ENCODE peak calls at places on chromosomes 7 and 10, in four cellular contexts. U is GM12878, N is H1, B is HepG2. O is an unnamed sample. For H3K4me1, the result is how much of the 10 kb centered on the place peaks cover.

GRCh38 chr7:95396136-95397032 is at the start of gene PON3:
- DNase-seq in B (peak), U (no peak), N (peak), O (no peak)

GRCh38 chr10:119620241-119620753 is 23.5 kb upstream of the TIAL1 start:
- DNase-seq in U (no peak), N (no peak), B (no peak), O (no peak)

GRCh38 chr10:72889391-72889831 is 4.1 kb upstream of the OIT3 start:
- DNase-seq in N (no peak), U (no peak), B (no peak), O (no peak)

GRCh38 chr10:118595598-118596425 is at the start of gene PRLHR:
- DNase-seq in B (no peak), U (no peak), N (peak), O (no peak)

GRCh38 chr10:15088428-15089261 is at the start of gene ACBD7:
- DNase-seq in U (no peak), B (peak), N (peak), O (peak)

GRCh38 chr7:157360483-157361025 is 23.8 kb downstream of the DNAJB6 start:
- DNase-seq in B (no peak), U (no peak), N (no peak), O (no peak)

GRCh38 chr7:2601907-2602735 is 29.7 kb upstream of the TTYH3 start:
- DNase-seq in B (no peak), U (no peak), N (no peak), O (no peak)

GRCh38 chr10:11863353-11864105 is 40.4 kb downstream of the PROSER2 start:
- DNase-seq in N (no peak), B (no peak), U (peak), O (no peak)

GRCh38 chr10:44998146-44998631 is 2.5 kb upstream of the ZNF22 start:
- DNase-seq in N (no peak), B (no peak), U (no peak), O (no peak)
- H3K4me1 ChIP-seq in N (under half), B (half or more), U (under half), O (under half)

GRCh38 chr7:27678617-27679260 is 16.1 kb upstream of the HIBADH start:
- DNase-seq in N (no peak), B (peak), U (no peak), O (no peak)

GRCh38 chr7:27680610-27681009 is 17.9 kb upstream of the HIBADH start:
- DNase-seq in N (no peak), B (no peak), U (no peak), O (no peak)

DNA sequence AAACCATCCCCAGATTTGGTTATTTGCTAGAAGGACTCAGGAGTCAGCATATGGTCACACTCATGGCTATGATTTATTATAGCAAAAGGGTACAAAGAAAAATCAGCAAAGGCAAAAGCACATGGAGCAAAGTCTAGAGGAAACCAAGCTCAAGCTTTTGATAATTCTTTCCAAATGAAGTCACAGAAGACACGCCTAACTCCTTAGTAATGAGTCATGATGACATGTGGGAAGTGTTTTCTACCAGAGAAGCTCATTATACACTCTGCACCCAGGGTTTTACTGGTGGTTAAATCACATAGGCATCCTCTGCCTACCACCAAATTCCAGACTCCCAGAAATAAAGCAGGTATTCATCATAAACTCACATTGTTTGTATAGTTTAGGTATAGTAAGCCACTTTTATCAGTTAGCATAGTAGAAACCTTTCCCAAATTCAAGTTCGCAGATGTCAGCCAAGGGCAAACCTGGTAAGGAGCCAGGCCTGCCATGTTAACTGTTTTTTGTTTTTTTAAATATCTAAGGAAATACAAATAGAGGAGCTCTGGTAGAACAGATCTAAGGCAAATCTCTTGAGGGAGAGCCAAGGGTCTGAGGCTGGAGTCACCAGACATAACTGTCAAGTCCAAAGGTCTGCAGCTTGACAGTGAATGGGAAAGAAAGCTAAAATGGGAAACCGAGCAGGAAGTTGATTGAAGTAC is 15.4 kb upstream of the HIBADH start:
- DNase-seq in N (no peak), B (peak), U (no peak), O (no peak)
- H3K9ac ChIP-seq in N (no peak), B (peak), U (no peak), O (no peak)

GRCh38 chr7:92528958-92529264 is 316 bp downstream of the RBM48 start:
- DNase-seq in N (no peak), B (no peak), U (no peak), O (no peak)

GRCh38 chr7:92528188-92528957 is at the start of the genes PEX1 and RBM48:
- DNase-seq in B (peak), U (peak), N (peak), O (peak)

GRCh38 chr7:92523110-92523509 is 5.2 kb downstream of the PEX1 start:
- DNase-seq in N (no peak), U (no peak), B (no peak), O (no peak)

GRCh38 chr7:92527300-92528187 is 776 bp downstream of the PEX1 start:
- DNase-seq in B (peak), N (peak), U (peak), O (peak)
- TF ChIP-seq SUZ12 in B (no peak), N (no peak), U (no peak), O (no peak)

DNA sequence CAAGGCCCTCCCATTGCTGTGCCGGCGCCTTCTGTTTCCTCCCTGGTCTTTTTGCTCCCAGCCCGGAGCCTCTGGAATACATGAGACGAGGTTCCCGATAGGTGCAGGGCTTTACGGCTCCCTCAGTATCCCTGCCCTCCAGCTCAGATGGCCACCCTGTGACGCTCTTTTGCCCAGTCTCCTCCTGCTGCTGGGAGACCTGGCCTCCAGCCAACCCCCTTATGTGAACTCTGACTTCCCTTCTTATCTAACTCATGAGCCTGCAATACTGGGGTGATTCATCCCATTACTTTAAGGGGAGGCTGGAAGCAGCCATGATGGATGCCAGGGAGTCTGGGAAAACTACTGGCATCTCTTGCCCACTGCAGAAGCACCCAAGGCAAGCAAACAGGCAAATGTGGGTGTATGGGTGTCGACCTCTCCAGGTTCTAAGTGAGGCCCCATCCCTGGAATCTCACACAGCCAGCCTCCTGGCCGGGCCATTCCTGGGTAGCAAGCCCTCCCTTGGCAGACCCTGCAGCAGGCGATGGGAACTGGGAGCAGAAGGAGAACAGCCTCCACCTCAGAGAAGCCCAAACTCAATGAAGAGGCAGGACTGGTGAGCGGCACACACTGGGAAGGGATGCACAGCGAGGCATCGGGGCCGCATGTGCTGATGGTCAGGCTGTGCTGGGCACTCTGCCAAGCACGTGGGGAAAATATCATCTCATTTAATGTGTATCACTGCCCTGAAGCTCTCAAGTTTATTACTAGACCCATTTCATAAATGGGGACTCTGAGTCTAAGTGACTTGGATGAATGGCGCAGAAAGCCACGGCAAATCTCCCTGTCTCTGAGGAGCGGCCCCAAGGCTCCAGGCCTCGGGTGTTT is 97.5 kb downstream of the FAM53B start:
- DNase-seq in N (no peak), B (peak), U (no peak), O (no peak)
- H3K4me1 ChIP-seq in N (under half), B (under half), U (under half), O (under half)

DNA sequence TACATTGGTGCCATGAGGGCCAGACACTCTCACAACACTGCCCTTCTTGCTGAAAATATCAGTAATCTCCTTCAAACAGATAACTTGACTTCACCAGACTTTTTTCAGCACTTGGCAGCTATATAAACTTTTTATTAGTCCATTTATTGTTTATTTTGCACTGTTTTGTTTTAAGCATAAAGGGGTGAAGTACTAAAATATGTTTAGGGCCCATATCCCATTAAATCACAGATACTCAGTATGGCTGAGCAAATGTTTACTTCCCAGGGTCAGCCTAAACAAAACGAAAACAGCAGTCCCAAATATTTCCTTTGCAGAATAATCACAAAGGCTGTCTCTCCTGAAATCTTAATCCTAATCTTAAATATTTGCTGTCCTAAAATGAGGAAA is 649.6 kb downstream of the TNS3 start:
- DNase-seq in B (no peak), N (no peak), U (no peak), O (no peak)
- H3K9ac ChIP-seq in B (no peak), N (no peak), U (no peak), O (no peak)

DNA sequence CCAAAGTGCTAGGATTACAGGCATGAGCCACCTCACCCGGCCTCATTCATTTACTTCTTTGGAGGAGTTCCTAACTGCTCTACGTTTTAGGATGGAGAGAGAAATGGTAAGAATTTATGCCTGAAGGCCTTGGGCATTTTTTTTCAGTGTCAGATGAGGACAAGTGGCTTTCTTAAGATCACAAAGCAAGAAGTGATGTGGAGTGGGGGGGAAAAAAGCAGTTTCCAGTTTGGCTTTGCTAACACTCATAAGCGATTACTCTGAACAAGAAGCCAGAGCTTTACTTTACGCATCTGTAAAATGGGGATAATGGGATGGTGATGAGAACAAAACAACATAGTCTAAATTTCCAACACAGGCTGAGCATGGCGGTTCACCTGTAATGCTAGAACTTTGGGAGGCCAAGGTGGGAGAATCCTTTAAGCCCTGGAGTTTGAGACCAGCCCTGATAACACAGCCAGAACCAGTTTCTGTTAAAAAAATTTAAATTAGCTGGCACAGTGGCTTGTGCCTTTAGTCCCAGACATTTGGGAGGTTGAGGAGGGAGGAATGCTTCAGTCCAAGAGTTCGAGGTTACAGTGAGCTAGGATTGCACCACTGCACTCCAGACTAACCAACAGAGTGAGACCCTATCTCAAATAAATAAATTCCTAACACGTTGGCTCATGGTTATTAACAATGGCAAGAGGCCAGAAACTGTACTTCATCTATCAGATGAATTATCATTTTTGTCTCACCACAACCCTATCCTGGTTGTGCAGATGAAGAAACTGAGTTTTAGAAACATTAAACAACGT is 2.4 kb upstream of the PPIA start:
- DNase-seq in N (no peak), U (no peak), B (peak), O (no peak)
- TF ChIP-seq SUZ12 in N (no peak), U (no peak), B (no peak), O (no peak)

GRCh38 chr7:7569615-7570014 is 2.9 kb downstream of the MIOS start:
- DNase-seq in B (no peak), N (no peak), U (no peak), O (no peak)
- H3K4me1 ChIP-seq in B (under half), N (under half), U (under half), O (under half)